ENCODE peak calls at places on chromosomes 2 and 18, in four cellular contexts. One of them, this sample, is unnamed.

GRCh38 chr2:127166221-127166860 is 53.8 kb downstream of the CYP27C1 start:
- DNase-seq in H1: peak
- DNase-seq in HepG2: no peak
- DNase-seq in endothelial cell of umbilical vein: no peak
- DNase-seq in this sample: no peak

GRCh38 chr2:10120938-10121574 is 1.5 kb upstream of the RRM2 start:
- DNase-seq in HepG2: peak
- DNase-seq in endothelial cell of umbilical vein: no peak
- DNase-seq in H1: no peak
- DNase-seq in this sample: peak

GRCh38 chr18:33841221-33841967 is 263.4 kb downstream of the ASXL3 start:
- DNase-seq in endothelial cell of umbilical vein: no peak
- DNase-seq in HepG2: no peak
- DNase-seq in H1: no peak
- DNase-seq in this sample: no peak

GRCh38 chr2:123953848-123954247 is 71.2 kb upstream of the CNTNAP5 start:
- DNase-seq in HepG2: no peak
- DNase-seq in endothelial cell of umbilical vein: no peak
- DNase-seq in H1: no peak
- DNase-seq in this sample: no peak

GRCh38 chr2:161113693-161114417 is 46.4 kb upstream of the TANK start:
- DNase-seq in endothelial cell of umbilical vein: no peak
- DNase-seq in HepG2: no peak
- DNase-seq in H1: no peak
- DNase-seq in this sample: no peak

GRCh38 chr2:161965994-161966393 is 108.0 kb downstream of the DPP4 start:
- DNase-seq in H1: no peak
- DNase-seq in endothelial cell of umbilical vein: no peak
- DNase-seq in HepG2: no peak
- DNase-seq in this sample: no peak

GRCh38 chr2:72140621-72140960 is 7.1 kb downstream of the CYP26B1 start:
- DNase-seq in HepG2: no peak
- DNase-seq in H1: no peak
- DNase-seq in endothelial cell of umbilical vein: no peak
- DNase-seq in this sample: no peak

GRCh38 chr2:223050900-223051299 is 1.1 kb upstream of the KCNE4 start:
- DNase-seq in HepG2: no peak
- DNase-seq in endothelial cell of umbilical vein: no peak
- DNase-seq in H1: no peak
- DNase-seq in this sample: no peak

GRCh38 chr18:26813043-26813442 is 52.5 kb downstream of the AQP4 start:
- DNase-seq in HepG2: peak
- DNase-seq in H1: no peak
- DNase-seq in endothelial cell of umbilical vein: no peak
- DNase-seq in this sample: no peak

GRCh38 chr2:27891063-27891819 is 712 bp downstream of the BABAM2 start:
- DNase-seq in H1: peak
- DNase-seq in HepG2: peak
- DNase-seq in endothelial cell of umbilical vein: peak
- DNase-seq in this sample: peak

GRCh38 chr2:27893031-27893430 is 2.5 kb downstream of the BABAM2 start:
- DNase-seq in HepG2: no peak
- DNase-seq in endothelial cell of umbilical vein: no peak
- DNase-seq in H1: no peak
- DNase-seq in this sample: no peak

GRCh38 chr2:27890146-27891062 is at the start of the genes BABAM2 and RBKS:
- DNase-seq in endothelial cell of umbilical vein: peak
- DNase-seq in HepG2: peak
- DNase-seq in H1: peak
- DNase-seq in this sample: peak

GRCh38 chr2:27889774-27890145 is 427 bp downstream of the RBKS start:
- DNase-seq in endothelial cell of umbilical vein: no peak
- DNase-seq in HepG2: no peak
- DNase-seq in H1: no peak
- DNase-seq in this sample: no peak

GRCh38 chr2:27891820-27892105 is 1.2 kb downstream of the BABAM2 start:
- DNase-seq in HepG2: peak
- DNase-seq in H1: no peak
- DNase-seq in endothelial cell of umbilical vein: no peak
- DNase-seq in this sample: no peak
- TF ChIP-seq JUN in HepG2: no peak
- TF ChIP-seq JUN in H1: no peak
- TF ChIP-seq JUN in endothelial cell of umbilical vein: no peak
- TF ChIP-seq JUN in this sample: no peak

GRCh38 chr2:88451647-88452150 is 794 bp downstream of the FOXI3 start:
- DNase-seq in HepG2: no peak
- DNase-seq in H1: peak
- DNase-seq in endothelial cell of umbilical vein: no peak
- DNase-seq in this sample: no peak
- TF ChIP-seq EZH2 in HepG2: no peak
- TF ChIP-seq EZH2 in H1: peak
- TF ChIP-seq EZH2 in endothelial cell of umbilical vein: peak
- TF ChIP-seq EZH2 in this sample: no peak

DNA sequence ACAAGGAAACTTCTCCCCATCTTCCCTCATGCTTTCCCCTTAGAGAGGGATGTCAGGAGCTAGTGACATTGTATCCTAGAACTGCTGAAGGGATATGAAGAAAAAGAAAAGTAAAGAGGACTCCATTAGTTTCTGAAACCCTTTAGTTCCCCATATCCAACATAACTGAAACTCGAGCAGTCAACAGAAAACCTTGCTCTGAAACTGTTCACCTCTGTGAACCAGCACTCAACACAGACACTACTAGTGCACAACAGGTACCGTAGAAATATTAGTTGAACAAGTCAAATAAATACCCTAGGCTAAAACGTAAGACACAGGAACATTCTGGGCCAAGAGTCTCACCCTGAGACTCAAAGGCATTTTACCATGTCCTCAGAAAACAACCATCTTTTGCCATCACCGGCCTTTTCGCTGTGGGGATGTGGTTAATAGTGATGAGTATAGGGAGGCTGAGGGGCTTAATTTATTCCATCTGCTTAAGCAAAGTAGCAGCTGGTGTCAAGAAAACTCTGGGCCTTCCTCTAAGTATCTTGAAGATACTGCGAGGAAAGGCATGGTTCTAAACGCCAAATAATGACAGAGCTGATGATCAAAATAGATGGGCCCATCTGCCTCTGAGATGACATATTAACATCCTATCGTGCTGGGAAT is 156.9 kb downstream of the STK39 start:
- DNase-seq in H1: no peak
- DNase-seq in endothelial cell of umbilical vein: no peak
- DNase-seq in HepG2: no peak
- DNase-seq in this sample: no peak
- TF ChIP-seq JUN in H1: no peak
- TF ChIP-seq JUN in endothelial cell of umbilical vein: no peak
- TF ChIP-seq JUN in HepG2: no peak
- TF ChIP-seq JUN in this sample: no peak

GRCh38 chr2:218897394-218898108 is 16.9 kb downstream of the WNT10A start:
- DNase-seq in H1: no peak
- DNase-seq in HepG2: no peak
- DNase-seq in endothelial cell of umbilical vein: no peak
- DNase-seq in this sample: no peak
- TF ChIP-seq EZH2 in H1: peak
- TF ChIP-seq EZH2 in HepG2: no peak
- TF ChIP-seq EZH2 in endothelial cell of umbilical vein: no peak
- TF ChIP-seq EZH2 in this sample: no peak

DNA sequence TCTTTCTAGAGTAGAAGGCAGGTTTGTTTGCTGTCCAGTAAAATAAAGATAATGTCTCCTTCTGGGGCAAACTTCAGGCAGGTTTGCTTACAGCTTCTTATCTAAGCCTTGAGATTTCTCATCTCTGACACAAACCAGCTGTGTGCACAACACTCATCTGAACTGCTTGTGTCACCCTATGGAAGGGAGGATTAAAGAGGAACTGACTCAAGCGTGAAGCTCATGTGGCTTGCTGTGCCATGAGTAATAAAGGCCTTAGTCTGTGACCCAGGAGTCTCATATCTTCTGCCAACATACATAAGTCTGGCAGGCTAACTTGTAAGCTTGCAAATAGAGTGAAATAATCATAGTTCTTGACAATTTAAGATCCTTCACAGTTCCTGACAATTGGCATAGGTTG is 24.2 kb upstream of the CPO start:
- DNase-seq in H1: no peak
- DNase-seq in endothelial cell of umbilical vein: peak
- DNase-seq in HepG2: peak
- DNase-seq in this sample: no peak
- TF ChIP-seq JUN in H1: no peak
- TF ChIP-seq JUN in endothelial cell of umbilical vein: peak
- TF ChIP-seq JUN in HepG2: no peak
- TF ChIP-seq JUN in this sample: no peak

This sample was measured in K562.